ENCODE peak calls at places on chromosome 17, in five cellular contexts. E, X, B, I and L are unnamed samples.

GRCh38 chr17:72967963-72968585 is 124.4 kb downstream of the SLC39A11 start:
- DNase-seq in I (no peak), B (no peak), X (no peak), E (no peak), L (no peak)

GRCh38 chr17:35341465-35341992 is 31.9 kb downstream of the SLFN11 start:
- DNase-seq in B (no peak), E (no peak), X (no peak), I (no peak), L (no peak)

GRCh38 chr17:9971991-9972390 is 66.9 kb upstream of the RCVRN start:
- DNase-seq in B (peak), E (no peak), X (no peak), I (peak), L (peak)

GRCh38 chr17:75783803-75784472 is 668 bp upstream of the UNK start:
- DNase-seq in E (peak), B (no peak), X (no peak), I (peak), L (no peak)

GRCh38 chr17:83099570-83100181 is 20.3 kb downstream of the METRNL start:
- DNase-seq in I (no peak), E (no peak), B (no peak), X (no peak), L (no peak)

GRCh38 chr17:75404223-75404738 is 1.2 kb downstream of the GRB2 start:
- DNase-seq in I (peak), E (no peak), B (peak), X (peak), L (peak)

GRCh38 chr17:30933966-30934365 is 12.2 kb downstream of the ADAP2 start:
- DNase-seq in X (no peak), I (no peak), E (no peak), B (no peak), L (no peak)

GRCh38 chr17:83131268-83132011 is 52.0 kb downstream of the METRNL start:
- DNase-seq in B (peak), X (peak), I (no peak), E (no peak), L (peak)

GRCh38 chr17:7023576-7024401 is 939 bp downstream of the BCL6B start:
- DNase-seq in E (peak), I (peak), B (peak), X (peak), L (peak)

GRCh38 chr17:14752007-14752406 is 451.1 kb downstream of the HS3ST3B1 start:
- DNase-seq in E (no peak), I (no peak), X (no peak), B (no peak), L (no peak)

GRCh38 chr17:67156269-67157199 is 88.5 kb downstream of the HELZ start:
- DNase-seq in I (no peak), B (no peak), X (no peak), E (no peak), L (no peak)

DNA sequence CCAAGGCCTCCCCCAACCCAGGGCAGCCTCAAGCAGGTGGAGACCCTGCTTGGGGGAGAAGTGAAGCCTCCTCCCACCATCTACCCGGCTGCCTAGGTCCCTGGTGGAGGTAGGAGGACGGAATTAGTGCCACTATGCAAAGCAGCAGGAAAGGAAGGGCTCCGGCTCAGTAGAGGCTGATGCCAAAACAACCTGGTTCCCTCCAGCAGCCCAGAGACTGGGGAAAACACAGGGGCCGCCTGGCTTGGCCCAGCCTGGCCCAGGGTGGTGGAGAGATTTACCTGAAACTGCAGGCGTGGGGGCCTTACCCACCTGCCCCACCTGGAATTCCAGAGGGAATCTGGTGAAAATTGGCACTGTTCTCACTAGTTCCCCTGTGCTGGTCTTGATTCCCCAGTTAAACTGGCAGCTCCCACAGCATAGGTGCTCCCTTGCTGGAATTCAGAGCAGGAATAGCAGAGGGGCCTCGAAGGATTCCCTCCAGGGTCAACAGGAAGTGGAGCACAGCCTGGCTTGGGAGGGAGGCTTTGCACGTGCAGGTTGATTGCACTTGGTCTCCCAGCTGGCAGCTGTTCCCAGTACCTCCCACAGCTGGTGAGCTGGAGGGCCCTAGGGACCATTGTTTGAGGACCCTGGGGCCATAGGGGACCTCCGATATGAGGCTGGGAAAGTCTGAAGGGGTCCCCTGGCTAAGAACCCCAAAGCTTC is 4.5 kb downstream of the CD79B start:
- DNase-seq in B (no peak), E (no peak), X (no peak), I (no peak), L (no peak)
- TF ChIP-seq POLR2A in B (no peak), E (no peak), X (no peak), I (no peak), L (no peak)

GRCh38 chr17:40553694-40554534 is 11.4 kb downstream of the CCR7 start:
- DNase-seq in I (peak), X (peak), B (peak), E (peak), L (peak)

GRCh38 chr17:40551091-40551873 is 14.0 kb downstream of the CCR7 start:
- DNase-seq in I (peak), B (peak), X (no peak), E (peak), L (no peak)

GRCh38 chr17:40550608-40551007 is 14.7 kb downstream of the CCR7 start:
- DNase-seq in X (no peak), E (peak), B (peak), I (peak), L (no peak)

GRCh38 chr17:40552806-40553693 is 12.2 kb downstream of the CCR7 start:
- DNase-seq in X (no peak), E (peak), B (no peak), I (peak), L (no peak)

DNA sequence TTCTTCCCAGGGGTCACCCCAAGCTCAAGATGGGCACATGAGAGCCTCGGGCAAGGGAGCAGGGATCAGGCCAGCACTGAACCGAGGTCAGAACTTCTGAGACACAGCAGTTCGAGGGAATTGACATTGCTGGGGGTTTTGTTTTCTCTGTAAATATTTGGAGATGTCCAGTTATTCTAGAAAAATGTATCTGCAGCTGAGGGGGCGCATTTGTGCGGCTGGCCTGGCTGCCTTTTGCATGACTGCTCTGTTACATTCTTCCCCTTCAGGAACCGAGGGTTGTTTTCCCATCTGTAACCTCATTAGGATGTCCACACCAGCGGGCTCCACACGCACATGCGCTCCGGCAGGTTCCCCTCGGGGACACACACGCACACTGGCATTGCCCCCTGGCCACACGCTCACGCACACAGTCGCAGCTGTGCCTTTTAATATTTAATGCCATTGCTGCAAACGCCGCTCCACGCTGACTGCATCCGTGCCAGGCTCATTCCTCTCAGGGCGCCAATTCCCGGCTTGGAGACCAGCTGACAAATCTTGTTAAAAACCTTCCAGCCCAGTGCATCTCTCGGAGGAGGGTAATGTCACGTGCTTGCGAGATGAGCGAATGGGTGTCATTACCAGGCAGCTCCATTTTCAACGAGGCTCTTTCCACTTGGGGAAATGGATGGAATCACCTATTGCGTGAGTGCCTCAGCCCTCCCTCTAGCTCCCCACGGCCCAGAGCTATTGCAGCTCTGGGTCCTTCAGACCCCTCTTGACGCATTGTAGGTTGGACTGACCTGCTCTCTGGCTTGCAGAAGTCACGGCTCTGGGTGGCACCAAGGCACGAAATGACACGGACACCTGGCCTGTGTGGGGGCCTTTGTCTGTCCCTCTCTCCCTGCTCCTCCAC is 13.2 kb downstream of the CCR7 start:
- DNase-seq in B (no peak), E (peak), I (peak), X (no peak), L (no peak)
- TF ChIP-seq POLR2A in B (no peak), E (no peak), I (no peak), X (no peak), L (no peak)

GRCh38 chr17:71791311-71791710 is 329.5 kb upstream of the SOX9 start:
- DNase-seq in I (no peak), E (no peak), X (no peak), B (no peak), L (no peak)

GRCh38 chr17:71792966-71793365 is 327.9 kb upstream of the SOX9 start:
- DNase-seq in E (no peak), B (no peak), I (no peak), X (no peak), L (no peak)

GRCh38 chr17:71793550-71793949 is 327.3 kb upstream of the SOX9 start:
- DNase-seq in B (no peak), X (no peak), I (no peak), E (no peak), L (no peak)

DNA sequence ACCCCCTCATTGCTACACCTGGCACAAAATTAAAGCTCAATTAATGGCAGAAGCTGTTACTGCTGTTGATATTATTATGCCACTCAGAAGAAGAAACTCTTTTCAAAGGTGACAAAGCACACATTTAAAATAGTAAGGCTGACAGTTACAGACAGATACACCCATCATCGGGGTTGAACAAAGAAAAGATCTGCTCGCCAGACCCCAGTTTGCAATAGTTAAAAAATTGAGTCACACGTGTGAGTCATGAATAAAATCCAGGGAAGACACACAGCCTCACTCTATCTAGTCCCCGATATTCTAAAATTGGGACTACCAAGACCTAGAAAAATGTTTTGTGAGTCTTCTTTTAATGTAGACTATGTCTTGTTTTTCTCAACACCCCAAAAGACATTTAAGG is 330.0 kb upstream of the SOX9 start:
- DNase-seq in E (no peak), I (no peak), X (no peak), B (no peak), L (no peak)
- TF ChIP-seq POLR2A in E (no peak), I (no peak), X (no peak), B (no peak), L (no peak)

DNA sequence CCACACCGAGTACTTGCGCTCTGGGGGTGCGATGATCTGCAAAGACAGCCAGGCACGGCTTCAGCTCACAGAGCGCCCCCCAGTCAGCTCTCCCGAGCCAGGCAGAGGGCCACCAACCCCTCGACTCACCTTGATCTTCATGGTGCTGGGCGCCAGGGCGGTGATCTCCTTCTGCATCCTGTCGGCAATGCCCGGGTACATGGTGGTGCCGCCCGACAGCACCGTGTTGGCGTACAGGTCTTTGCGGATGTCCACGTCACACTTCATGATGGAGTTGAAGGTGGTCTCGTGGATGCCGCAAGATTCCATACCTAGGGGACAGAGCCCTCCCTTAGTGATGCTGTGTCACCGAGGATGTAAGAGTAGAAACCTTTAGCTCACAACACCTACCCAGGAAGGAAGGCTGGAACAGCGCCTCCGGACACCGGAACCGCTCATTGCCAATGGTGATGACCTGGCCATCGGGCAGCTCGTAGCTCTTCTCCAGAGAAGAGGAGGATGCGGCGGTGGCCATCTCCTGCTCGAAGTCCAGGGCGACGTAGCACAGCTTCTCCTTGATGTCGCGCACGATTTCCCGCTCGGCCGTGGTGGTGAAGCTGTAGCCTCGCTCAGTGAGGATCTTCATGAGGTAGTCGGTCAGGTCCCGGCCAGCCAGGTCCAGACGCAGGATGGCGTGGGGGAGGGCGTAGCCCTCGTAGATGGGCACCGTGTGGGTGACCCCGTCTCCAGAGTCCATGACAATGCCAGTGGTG is 1.6 kb downstream of the ACTG1 start:
- DNase-seq in X (no peak), I (no peak), E (no peak), B (peak), L (no peak)
- TF ChIP-seq POLR2A in X (peak), I (no peak), E (no peak), B (no peak), L (no peak)

GRCh38 chr17:64262125-64262421 is 987 bp downstream of the TEX2 start:
- DNase-seq in X (no peak), E (no peak), I (no peak), B (no peak), L (peak)
- TF ChIP-seq POLR2A in X (no peak), E (no peak), I (no peak), B (no peak), L (no peak)

DNA sequence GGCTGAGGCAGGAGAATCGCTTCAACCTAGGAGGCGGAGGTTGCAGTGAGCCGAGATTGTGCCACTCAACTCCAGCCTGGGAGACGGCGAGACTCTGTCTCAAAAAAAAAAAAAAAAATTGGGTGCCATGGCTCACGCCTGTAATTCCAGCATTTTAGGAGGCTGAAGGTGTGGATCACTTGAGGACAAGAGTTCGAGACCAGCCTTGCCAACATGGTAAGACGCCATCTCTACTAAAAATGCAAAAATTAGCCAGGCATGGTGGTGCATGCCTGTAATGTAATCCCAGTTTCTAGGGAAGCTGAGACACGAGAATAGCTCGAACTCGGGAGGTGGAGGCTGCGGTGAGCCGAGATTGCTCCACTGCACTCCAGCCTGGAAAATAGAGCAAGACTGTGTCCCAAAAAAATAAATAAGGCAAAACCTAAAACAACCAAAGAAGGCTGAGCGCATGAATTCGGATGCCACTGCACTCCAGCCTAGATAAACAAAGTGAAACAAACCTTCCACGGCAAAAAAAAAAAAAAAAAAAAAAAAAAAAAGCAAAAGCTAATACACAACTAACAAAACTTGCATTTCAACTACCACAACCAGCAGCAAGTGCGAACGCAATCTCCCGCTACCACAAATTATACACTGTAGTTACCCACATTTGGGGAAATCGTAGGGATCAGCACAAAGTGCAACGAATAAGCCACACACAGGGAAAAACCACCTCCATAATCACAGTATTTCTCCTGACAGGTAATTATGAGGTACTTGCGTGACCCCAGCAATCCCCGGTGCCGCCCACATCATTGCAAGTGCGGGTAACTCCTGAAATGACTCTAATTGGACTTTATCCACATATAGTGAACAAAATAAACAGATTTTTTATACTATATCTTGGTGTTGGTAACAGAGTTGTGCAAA is 25.6 kb downstream of the TEX14 start:
- DNase-seq in X (no peak), E (no peak), B (no peak), I (no peak), L (no peak)
- TF ChIP-seq POLR2A in X (peak), E (no peak), B (no peak), I (no peak), L (peak)

GRCh38 chr17:38919316-38920078 is 5.9 kb upstream of the LASP1NB start:
- DNase-seq in I (peak), B (no peak), X (no peak), E (peak), L (no peak)
- TF ChIP-seq POLR2A in I (no peak), B (no peak), X (no peak), E (no peak), L (no peak)

GRCh38 chr17:48611213-48611612 is 396 bp upstream of the HOXB7 start:
- DNase-seq in B (no peak), X (no peak), I (no peak), E (no peak), L (no peak)

GRCh38 chr17:48608921-48609505 is 1.8 kb downstream of the HOXB7 start:
- DNase-seq in E (no peak), B (no peak), X (no peak), I (no peak), L (no peak)

GRCh38 chr17:48609754-48610281 is 999 bp downstream of the HOXB7 start:
- DNase-seq in E (no peak), X (no peak), B (no peak), I (no peak), L (no peak)

GRCh38 chr17:48611681-48612455 is 1.1 kb upstream of the HOXB7 start:
- DNase-seq in I (no peak), E (no peak), B (no peak), X (no peak), L (no peak)

DNA sequence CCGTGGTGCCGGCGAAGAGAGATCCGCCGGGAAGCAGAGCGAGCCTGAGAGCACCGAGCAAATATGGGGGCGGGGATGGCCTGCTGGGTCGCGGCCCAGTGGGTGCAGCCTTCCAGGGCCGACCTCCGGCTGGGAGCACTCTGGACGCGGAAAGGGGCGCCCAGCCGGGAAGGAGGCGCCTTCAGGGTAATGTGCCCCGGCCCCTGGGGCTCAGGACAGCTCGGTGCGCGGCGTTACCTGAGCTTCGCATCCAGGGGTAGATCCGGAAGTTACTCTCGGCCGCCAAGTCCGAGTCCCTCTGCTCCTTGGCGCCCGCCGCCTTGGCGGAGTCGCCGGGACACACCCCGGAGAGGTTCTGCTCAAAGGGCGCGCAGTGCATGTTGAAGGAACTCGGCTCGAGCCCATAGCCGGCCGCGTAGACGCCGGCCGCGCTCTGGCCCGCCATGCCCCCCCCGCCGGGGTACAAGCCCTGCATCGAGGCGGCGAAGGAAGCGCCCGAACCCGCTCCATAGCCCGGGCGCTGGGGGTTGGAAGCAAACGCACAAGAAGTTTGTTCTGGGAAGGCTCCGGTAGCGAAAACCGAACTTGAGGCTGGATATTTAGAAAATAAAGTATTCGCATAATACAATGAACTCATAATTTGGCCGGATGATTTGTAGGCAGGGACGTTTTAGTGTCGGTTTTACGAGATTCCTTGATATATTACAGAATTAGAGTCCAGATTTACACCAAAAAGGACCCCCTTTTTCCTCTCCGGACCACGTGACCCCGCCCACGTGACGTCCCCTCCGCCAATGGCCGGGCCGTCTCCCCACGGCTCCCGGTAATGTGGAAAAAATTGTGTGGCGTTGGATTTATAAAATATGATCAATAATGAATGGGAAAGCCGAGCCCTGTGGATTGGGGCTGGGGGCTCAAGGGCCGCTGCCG is at the start of gene HOXB7:
- DNase-seq in X (peak), E (no peak), I (peak), B (no peak), L (peak)
- TF ChIP-seq POLR2A in X (peak), E (no peak), I (no peak), B (no peak), L (no peak)